ENCODE peak calls at places on chromosome 22, in four cellular contexts. A is cardiac muscle cell, M is NB4, L is AG09309. V is an unnamed sample.

GRCh38 chr22:27880778-27881394 is 38.2 kb downstream of the PITPNB start:
- DNase-seq in M (peak), A (peak), L (peak), V (peak)

GRCh38 chr22:30265851-30266444 is 703 bp downstream of the OSM start:
- DNase-seq in A (no peak), L (no peak), M (peak), V (no peak)

GRCh38 chr22:29291215-29291614 is 15.2 kb upstream of the GAS2L1 start:
- DNase-seq in L (no peak), M (no peak), A (no peak), V (no peak)

GRCh38 chr22:41933411-41934177 is 7.0 kb upstream of the TNFRSF13C start:
- DNase-seq in L (no peak), M (no peak), A (no peak), V (no peak)

GRCh38 chr22:30212363-30212995 is 34.1 kb downstream of the LIF start:
- DNase-seq in L (peak), A (peak), M (peak), V (peak)

GRCh38 chr22:41935015-41935908 is 8.7 kb upstream of the TNFRSF13C start:
- DNase-seq in A (no peak), M (no peak), L (no peak), V (no peak)

GRCh38 chr22:32995335-32995734 is 62.8 kb downstream of the SYN3 start:
- DNase-seq in A (no peak), M (no peak), L (no peak), V (no peak)

GRCh38 chr22:17847360-17848078 is 73.2 kb upstream of the BID start:
- DNase-seq in L (no peak), M (no peak), A (no peak), V (no peak)

GRCh38 chr22:21672107-21672629 is 6.4 kb downstream of the PPIL2 start:
- DNase-seq in M (no peak), L (no peak), A (no peak), V (no peak)

GRCh38 chr22:44576311-44577260 is 78.6 kb upstream of the RTL6 start:
- DNase-seq in L (no peak), A (no peak), M (no peak), V (no peak)

GRCh38 chr22:45335021-45335818 is 25.5 kb downstream of the FAM118A start:
- DNase-seq in L (no peak), M (no peak), A (no peak), V (no peak)

GRCh38 chr22:25953919-25954318 is 211.9 kb downstream of the MYO18B start:
- DNase-seq in A (no peak), L (no peak), M (no peak), V (no peak)

GRCh38 chr22:43955883-43956286 is 643 bp downstream of the SAMM50 start:
- DNase-seq in L (no peak), M (peak), A (peak), V (peak)

GRCh38 chr22:18103527-18104269 is 6.9 kb upstream of the TUBA8 start:
- DNase-seq in A (no peak), M (no peak), L (no peak), V (no peak)

GRCh38 chr22:28232231-28232630 is 313.2 kb upstream of the PITPNB start:
- DNase-seq in M (no peak), A (no peak), L (no peak), V (no peak)

GRCh38 chr22:27105142-27106025 is 448.0 kb downstream of the MIAT start:
- DNase-seq in L (peak), A (peak), M (no peak), V (peak)

GRCh38 chr22:47933226-47933625 is 1170.8 kb downstream of the TBC1D22A start:
- DNase-seq in A (no peak), M (no peak), L (no peak), V (no peak)

GRCh38 chr22:35437038-35437437 is 37.1 kb downstream of the MCM5 start:
- DNase-seq in M (peak), L (no peak), A (no peak), V (no peak)

GRCh38 chr22:44701824-44702478 is at the start of gene PRR5:
- DNase-seq in M (peak), A (peak), L (peak), V (peak)

GRCh38 chr22:43014062-43014875 is 680 bp downstream of the PACSIN2 start:
- DNase-seq in M (peak), L (no peak), A (peak), V (no peak)

GRCh38 chr22:27918351-27919221 is 470 bp downstream of the PITPNB start:
- DNase-seq in L (no peak), M (peak), A (peak), V (peak)

GRCh38 chr22:22103078-22103593 is 120.5 kb upstream of the TOP3B start:
- DNase-seq in M (peak), A (no peak), L (no peak), V (no peak)

GRCh38 chr22:45491841-45492240 is 10.8 kb upstream of the FBLN1 start:
- DNase-seq in L (no peak), A (no peak), M (no peak), V (no peak)

GRCh38 chr22:47921906-47922305 is 1159.5 kb downstream of the TBC1D22A start:
- DNase-seq in M (no peak), L (no peak), A (no peak), V (no peak)

GRCh38 chr22:22110548-22111266 is 128.1 kb upstream of the TOP3B start:
- DNase-seq in M (peak), L (peak), A (peak), V (peak)

GRCh38 chr22:18032455-18033101 is 8.2 kb upstream of the MICAL3 start:
- DNase-seq in A (peak), M (no peak), L (no peak), V (peak)

GRCh38 chr22:48320048-48320655 is 1507.5 kb downstream of the BRD1 start:
- DNase-seq in M (no peak), A (no peak), L (no peak), V (no peak)

GRCh38 chr22:22822106-22822505 is 65.5 kb upstream of the IGLL5 start:
- DNase-seq in L (no peak), M (no peak), A (no peak), V (no peak)

GRCh38 chr22:43592470-43592869 is 180.7 kb downstream of the MPPED1 start:
- DNase-seq in L (no peak), M (no peak), A (peak), V (no peak)

GRCh38 chr22:17096095-17096494 is 11.3 kb downstream of the IL17RA start:
- DNase-seq in A (no peak), M (no peak), L (no peak), V (no peak)

GRCh38 chr22:41531422-41531727 is 12.9 kb downstream of the POLR3H start:
- DNase-seq in M (no peak), L (no peak), A (no peak), V (no peak)

GRCh38 chr22:29871684-29872083 is 11.3 kb upstream of the MTMR3 start:
- DNase-seq in L (no peak), A (no peak), M (no peak), V (no peak)

GRCh38 chr22:38704568-38705234 is 1.0 kb upstream of the GTPBP1 start:
- DNase-seq in L (no peak), M (no peak), A (no peak), V (no peak)

GRCh38 chr22:38707346-38707745 is 1.6 kb downstream of the GTPBP1 start:
- DNase-seq in M (peak), A (peak), L (no peak), V (peak)

GRCh38 chr22:38705235-38706100 is at the start of gene GTPBP1:
- DNase-seq in L (peak), M (peak), A (peak), V (peak)

GRCh38 chr22:38706885-38707180 is 1.1 kb downstream of the GTPBP1 start:
- DNase-seq in M (no peak), A (no peak), L (no peak), V (peak)

GRCh38 chr22:38706101-38706884 is 549 bp downstream of the GTPBP1 start:
- DNase-seq in M (peak), A (peak), L (no peak), V (peak)
- H3K4me3 ChIP-seq in M (peak), A (peak), L (peak), V (peak)

GRCh38 chr22:40479887-40480538 is 109.6 kb downstream of the SGSM3 start:
- DNase-seq in L (no peak), A (peak), M (peak), V (peak)
- H3K4me3 ChIP-seq in L (no peak), A (no peak), M (no peak), V (no peak)

GRCh38 chr22:31329453-31330215 is 16.5 kb downstream of the PATZ1 start:
- DNase-seq in M (no peak), L (no peak), A (no peak), V (no peak)
- H3K4me3 ChIP-seq in M (no peak), L (no peak), A (no peak), V (no peak)

GRCh38 chr22:40180403-40180802 is 2.7 kb downstream of the TNRC6B start:
- DNase-seq in L (no peak), M (no peak), A (no peak), V (no peak)

GRCh38 chr22:40182231-40182835 is 4.6 kb downstream of the TNRC6B start:
- DNase-seq in L (no peak), A (no peak), M (no peak), V (no peak)

GRCh38 chr22:40179535-40179934 is 1.8 kb downstream of the TNRC6B start:
- DNase-seq in A (no peak), M (no peak), L (no peak), V (no peak)

GRCh38 chr22:40181323-40181722 is 3.6 kb downstream of the TNRC6B start:
- DNase-seq in M (no peak), A (no peak), L (no peak), V (no peak)

DNA sequence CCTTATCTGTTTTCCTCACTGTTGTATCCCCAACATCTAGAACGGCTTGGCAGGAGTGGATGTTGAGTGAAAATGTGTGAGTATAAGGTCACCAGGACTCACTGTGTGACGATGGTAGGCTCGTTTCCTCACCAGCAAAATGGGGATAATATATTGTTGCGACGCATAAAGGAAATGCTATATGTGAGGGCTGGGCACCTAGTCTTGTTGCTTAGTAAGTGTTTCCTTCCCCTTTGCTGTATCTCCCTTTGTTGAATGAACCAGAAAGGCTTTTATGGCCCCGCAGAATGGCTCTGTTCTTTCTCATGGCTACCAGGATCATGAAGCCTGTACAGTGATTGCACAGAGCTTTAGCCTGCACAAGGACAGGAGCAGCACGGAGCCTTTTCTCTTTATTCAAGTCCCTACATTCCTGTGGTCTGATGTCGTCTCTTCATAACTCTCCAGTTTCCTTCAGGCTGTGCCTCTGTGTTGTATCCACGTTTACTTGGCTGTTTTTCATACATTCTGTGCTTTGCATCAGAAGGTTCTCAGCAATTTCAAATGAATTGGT is 5.4 kb downstream of the TNRC6B start:
- DNase-seq in A (peak), M (peak), L (peak), V (peak)
- H3K4me3 ChIP-seq in A (no peak), M (no peak), L (no peak), V (no peak)

GRCh38 chr22:49576241-49577141 is 251.2 kb downstream of the BRD1 start:
- DNase-seq in M (no peak), A (no peak), L (no peak), V (no peak)
- H3K4me3 ChIP-seq in M (no peak), A (no peak), L (no peak), V (no peak)

GRCh38 chr22:36853407-36854099 is 7.3 kb upstream of the NCF4 start:
- DNase-seq in L (no peak), M (peak), A (peak), V (peak)
- H3K4me3 ChIP-seq in L (no peak), M (no peak), A (no peak), V (no peak)

GRCh38 chr22:46592390-46592872 is 27.8 kb upstream of the GRAMD4 start:
- DNase-seq in M (peak), A (peak), L (peak), V (peak)
- H3K4me3 ChIP-seq in M (peak), A (no peak), L (peak), V (peak)

GRCh38 chr22:39214006-39214382 is 30.8 kb downstream of the PDGFB start:
- DNase-seq in A (no peak), M (no peak), L (no peak), V (no peak)
- H3K4me3 ChIP-seq in A (no peak), M (no peak), L (no peak), V (no peak)

GRCh38 chr22:20205964-20206708 is 55.3 kb upstream of the CCDC188 start:
- DNase-seq in A (peak), M (peak), L (no peak), V (peak)
- H3K4me3 ChIP-seq in A (peak), M (peak), L (no peak), V (peak)